ENCODE peak calls at places on chromosomes 16 and 17, in seven cellular contexts. R is cardiac muscle cell; N is prostate gland; G is fibroblast of lung; U is Peyer's patch; T is AG04450; O is CD4-positive, alpha-beta T cell. D is an unnamed sample. For H3K27me3, the result is how much of the 10 kb centered on the place peaks cover.

GRCh38 chr17:13362341-13363122 is 239.2 kb downstream of the HS3ST3A1 start:
- DNase-seq in G (peak), R (peak), N (no peak), O (no peak), U (no peak), T (no peak), D (no peak)

GRCh38 chr17:596763-597644 is 117.6 kb downstream of the VPS53 start:
- DNase-seq in U (no peak), N (no peak), T (no peak), R (peak), G (peak), O (no peak), D (no peak)

GRCh38 chr16:51542856-51543510 is 391.9 kb upstream of the SALL1 start:
- DNase-seq in U (no peak), T (no peak), O (no peak), R (no peak), G (no peak), N (no peak), D (no peak)

GRCh38 chr16:31699601-31700000 is 171.9 kb downstream of the AHSP start:
- DNase-seq in G (no peak), N (no peak), U (no peak), T (no peak), O (no peak), R (no peak), D (no peak)

GRCh38 chr16:2252806-2253148 is 1.4 kb upstream of the ECI1 start:
- DNase-seq in G (no peak), T (no peak), N (no peak), R (no peak), O (no peak), U (no peak), D (no peak)

GRCh38 chr17:76484228-76484725 is 16.9 kb downstream of the AANAT start:
- DNase-seq in T (no peak), G (no peak), R (no peak), N (no peak), O (no peak), U (no peak), D (no peak)

GRCh38 chr17:6940186-6940649 is 55.6 kb upstream of the ALOX12 start:
- DNase-seq in T (no peak), G (no peak), N (no peak), O (no peak), R (no peak), U (no peak), D (no peak)

GRCh38 chr16:54067317-54068065 is 219.1 kb downstream of the IRX3 start:
- DNase-seq in G (no peak), O (no peak), R (no peak), U (no peak), T (no peak), N (no peak), D (no peak)

GRCh38 chr16:15482068-15482747 is 47.8 kb downstream of the BMERB1 start:
- DNase-seq in T (peak), R (peak), G (peak), N (peak), O (no peak), U (peak), D (no peak)

GRCh38 chr17:61402978-61403845 is 3.6 kb downstream of the TBX2 start:
- DNase-seq in R (no peak), T (no peak), G (no peak), U (peak), O (no peak), N (no peak), D (peak)
- H3K27me3 ChIP-seq in R (half or more), T (under half), G (under half), U (half or more), O (half or more), N (under half), D (under half)

GRCh38 chr16:71359431-71359830 is 908 bp downstream of the CALB2 start:
- DNase-seq in R (no peak), O (no peak), G (peak), N (no peak), U (no peak), T (no peak), D (no peak)

GRCh38 chr16:71358464-71359031 is at the start of gene CALB2:
- DNase-seq in G (peak), T (no peak), R (peak), N (peak), O (peak), U (peak), D (peak)

GRCh38 chr16:71356051-71356740 is 2.3 kb upstream of the CALB2 start:
- DNase-seq in U (no peak), T (no peak), N (no peak), R (no peak), O (no peak), G (no peak), D (no peak)

GRCh38 chr16:71360378-71360777 is 1.9 kb downstream of the CALB2 start:
- DNase-seq in N (no peak), T (peak), G (peak), O (no peak), R (peak), U (no peak), D (no peak)

GRCh38 chr16:71357681-71358080 is 842 bp upstream of the CALB2 start:
- DNase-seq in R (no peak), G (no peak), T (no peak), U (no peak), O (no peak), N (no peak), D (no peak)
- H3K27me3 ChIP-seq in R (under half), G (under half), T (under half), U (under half), O (under half), N (under half), D (under half)

DNA sequence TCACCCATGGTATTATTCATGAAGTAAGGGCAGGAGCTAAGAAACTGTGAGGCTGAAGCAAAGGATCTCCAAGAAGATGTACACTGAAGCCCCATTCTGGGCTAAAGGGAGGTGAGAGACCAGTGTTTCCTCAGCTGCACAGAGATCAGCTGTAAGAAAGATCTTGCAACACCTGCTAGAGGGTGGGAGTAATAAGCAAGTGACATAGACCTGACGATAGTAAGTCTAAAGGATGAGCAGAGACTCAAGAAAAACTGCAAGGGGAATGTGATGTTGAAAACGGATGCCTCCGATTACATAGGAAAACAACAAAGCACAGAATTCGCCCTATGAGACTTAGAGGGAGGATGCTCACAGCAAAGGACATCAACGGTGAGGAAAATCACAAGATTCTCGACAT is at the start of gene OR4D2:
- DNase-seq in O (no peak), R (no peak), N (no peak), U (no peak), T (no peak), G (no peak), D (no peak)
- H3K27me3 ChIP-seq in O (under half), R (half or more), N (under half), U (under half), T (under half), G (under half), D (under half)

DNA sequence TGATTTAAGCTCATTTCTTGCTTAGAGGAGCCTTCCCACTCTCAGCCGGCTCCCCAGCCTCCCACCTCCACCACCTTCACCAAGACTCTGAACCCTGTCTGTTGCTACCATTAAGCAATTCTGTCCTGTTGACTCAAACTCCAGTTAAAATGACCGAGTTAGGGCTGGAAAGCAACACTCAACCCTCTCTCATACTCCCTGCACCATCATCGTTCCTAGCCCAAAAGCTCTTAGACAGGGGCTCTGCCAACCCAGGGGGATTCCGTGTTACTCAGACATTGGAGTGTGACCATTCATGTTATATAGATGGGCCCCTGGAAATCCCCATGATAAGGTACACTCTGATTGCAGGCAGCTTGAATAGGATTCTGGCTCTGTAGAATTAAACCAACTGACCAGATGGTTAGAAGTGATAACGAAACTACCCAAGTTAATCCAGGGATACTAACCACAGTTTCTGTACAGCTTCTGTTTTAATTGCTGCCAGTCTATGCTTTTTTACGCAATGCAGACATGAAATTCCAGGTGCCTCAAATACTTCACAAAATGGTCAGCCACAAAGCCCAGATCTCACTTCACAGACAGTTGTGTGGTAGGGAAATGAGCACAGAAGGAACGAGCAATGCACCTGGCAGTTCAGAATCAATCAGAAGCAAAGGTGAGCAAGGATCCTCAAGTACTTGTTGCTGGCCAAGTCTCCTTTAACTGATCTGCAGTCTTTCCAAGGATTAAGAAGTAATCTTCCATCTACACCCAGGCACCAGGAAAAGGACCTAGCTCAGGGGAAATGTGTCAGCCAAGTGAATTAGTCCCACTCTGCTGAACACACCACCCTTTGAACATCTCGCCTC is 2.1 kb downstream of the SSTR2 start:
- DNase-seq in O (no peak), R (no peak), G (no peak), T (no peak), N (no peak), U (no peak), D (no peak)
- H3K27me3 ChIP-seq in O (half or more), R (half or more), G (half or more), T (half or more), N (under half), U (under half), D (under half)

GRCh38 chr16:1042776-1043349 is 29.7 kb upstream of the SSTR5 start:
- DNase-seq in N (no peak), U (no peak), O (no peak), R (no peak), T (no peak), G (no peak), D (no peak)
- H3K27me3 ChIP-seq in N (under half), U (under half), O (under half), R (under half), T (under half), G (under half), D (under half)

GRCh38 chr17:8391711-8392110 is 5.9 kb downstream of the RNF222 start:
- DNase-seq in N (no peak), R (peak), T (no peak), U (no peak), O (no peak), G (no peak), D (no peak)
- H3K27me3 ChIP-seq in N (under half), R (under half), T (under half), U (under half), O (under half), G (under half), D (under half)

DNA sequence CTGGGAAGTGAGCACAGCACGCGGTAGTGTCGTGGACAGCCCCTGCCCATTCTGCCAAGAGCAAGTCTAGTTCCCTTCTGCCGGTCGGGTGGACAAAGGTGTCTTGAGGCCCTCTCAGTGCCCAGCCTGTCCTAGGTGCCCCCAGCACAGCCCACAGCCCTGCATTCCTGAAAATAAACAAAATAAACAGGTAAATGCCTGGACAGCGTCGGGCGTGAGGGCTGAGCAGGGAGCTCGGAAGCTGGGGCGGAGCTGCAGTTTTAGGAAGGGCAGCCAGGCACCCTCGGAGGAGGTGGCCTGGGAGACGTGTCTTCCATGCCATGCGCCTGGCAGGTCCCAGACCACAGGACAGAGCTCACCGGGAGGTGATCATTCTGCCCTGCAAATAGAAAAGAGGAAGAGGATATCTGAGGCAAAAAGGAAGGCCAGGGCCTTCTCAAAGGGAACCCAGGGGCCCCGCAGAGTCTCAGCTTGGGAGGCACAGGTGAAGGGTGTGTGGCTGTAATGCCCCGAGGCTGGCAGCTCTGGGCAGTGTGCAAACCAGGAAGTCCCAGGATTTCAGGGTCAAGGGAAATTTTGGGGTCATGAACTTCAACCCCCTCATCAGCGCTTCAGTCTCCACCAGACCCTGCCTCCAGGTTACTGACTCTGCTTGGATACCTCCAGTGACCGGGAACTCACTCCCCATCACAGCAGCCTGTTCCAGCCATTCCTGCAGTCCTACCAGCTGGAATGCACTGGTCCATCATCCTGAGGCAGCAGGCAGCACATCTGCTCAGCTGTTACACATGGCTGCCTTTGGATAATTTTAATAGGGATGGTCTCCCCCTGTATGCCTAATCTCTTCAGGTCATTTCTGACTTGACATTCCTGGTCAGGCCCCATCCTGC is 1.7 kb downstream of the ZNF469 start:
- DNase-seq in R (no peak), N (no peak), U (no peak), O (no peak), G (no peak), T (no peak), D (peak)
- H3K27me3 ChIP-seq in R (half or more), N (under half), U (under half), O (under half), G (under half), T (under half), D (under half)

D was measured in upper lobe of left lung.